ENCODE peak calls at places on chromosomes 3 and 15, in seven cellular contexts. E is fibroblast of mammary gland, L is HFFc6, B is RWPE1, N is heart left ventricle, F is HL-60, D is GM12865. R is an unnamed sample.

GRCh38 chr15:82647835-82648256 is 683 bp upstream of the CPEB1 start:
- DNase-seq in F (no peak), D (peak; percentile 76), E (no peak), L (no peak), N (no peak), B (no peak), R (no peak)

GRCh38 chr3:5096368-5096767 is 25.7 kb upstream of the ARL8B start:
- DNase-seq in L (no peak), E (no peak), F (no peak), D (no peak), B (no peak), N (no peak), R (peak; percentile 3)

GRCh38 chr15:90021108-90021507 is 20.0 kb downstream of the ZNF710 start:
- DNase-seq in N (no peak), B (no peak), E (no peak), F (no peak), L (no peak), D (peak; percentile 41), R (no peak)

GRCh38 chr3:167653750-167654149 is at the start of gene WDR49:
- DNase-seq in E (no peak), F (peak; percentile 64), B (no peak), N (no peak), D (peak; percentile 15), L (no peak), R (no peak)

GRCh38 chr15:40045572-40046217 is 6.7 kb upstream of the SRP14 start:
- DNase-seq in F (no peak), L (no peak), N (no peak), E (no peak), D (peak; percentile 69), B (no peak), R (no peak)

GRCh38 chr3:23728651-23729117 is 77.1 kb upstream of the UBE2E1 start:
- DNase-seq in D (no peak), N (no peak), E (no peak), B (no peak), L (peak; percentile 36), F (no peak), R (no peak)

GRCh38 chr3:107285197-107285596 is 92.0 kb upstream of the CCDC54 start:
- DNase-seq in B (no peak), F (no peak), E (peak; percentile 10), L (peak; percentile 28), D (no peak), N (peak; percentile 20), R (peak; percentile 32)

GRCh38 chr15:59177445-59177728 is 29.3 kb upstream of the LDHAL6B start:
- DNase-seq in N (no peak), L (no peak), B (no peak), F (no peak), E (no peak), D (no peak), R (no peak)

GRCh38 chr3:185824467-185825378 is at the start of gene IGF2BP2:
- DNase-seq in L (peak; percentile 80), E (peak; percentile 68), F (no peak), D (peak; percentile 80), N (peak; percentile 67), B (peak; percentile 65), R (peak; percentile 92)

GRCh38 chr3:17639257-17639656 is 103.2 kb downstream of the TBC1D5 start:
- DNase-seq in N (no peak), L (peak; percentile 56), B (peak; percentile 12), E (peak; percentile 76), D (no peak), F (peak; percentile 11), R (peak; percentile 83)

GRCh38 chr3:85574306-85574705 is 615.5 kb downstream of the CADM2 start:
- DNase-seq in L (no peak), D (no peak), N (no peak), F (no peak), E (no peak), B (no peak), R (peak; percentile 51)

GRCh38 chr3:117995795-117996194 is 1038.9 kb downstream of the IGSF11 start:
- DNase-seq in F (no peak), D (no peak), L (no peak), B (no peak), E (no peak), N (no peak), R (no peak)

GRCh38 chr15:88849376-88850122 is 45.8 kb downstream of the HAPLN3 start:
- DNase-seq in F (no peak), B (no peak), E (peak; percentile 1), L (no peak), N (no peak), D (no peak), R (no peak)

GRCh38 chr3:70737656-70738309 is 425.3 kb upstream of the MDFIC2 start:
- DNase-seq in F (no peak), L (no peak), E (no peak), N (no peak), D (no peak), B (no peak), R (no peak)

GRCh38 chr3:179181021-179181472 is 32.9 kb downstream of the PIK3CA start:
- DNase-seq in L (peak; percentile 17), D (peak; percentile 50), F (no peak), N (no peak), E (peak; percentile 87), B (peak; percentile 13), R (peak; percentile 89)

GRCh38 chr3:31129241-31129640 is 234.8 kb upstream of the GADL1 start:
- DNase-seq in L (no peak), B (no peak), F (no peak), D (peak; percentile 55), E (no peak), N (no peak), R (no peak)

GRCh38 chr15:68767833-68768232 is 52.9 kb downstream of the ANP32A start:
- DNase-seq in L (no peak), F (no peak), N (no peak), E (no peak), D (no peak), B (no peak), R (no peak)

GRCh38 chr15:26665950-26666921 is 106.6 kb downstream of the GABRB3 start:
- DNase-seq in D (no peak), E (no peak), N (no peak), L (no peak), B (no peak), F (no peak), R (no peak)

GRCh38 chr15:96703794-96704550 is 373.5 kb downstream of the NR2F2 start:
- DNase-seq in D (no peak), B (no peak), E (no peak), F (no peak), N (no peak), L (no peak), R (peak; percentile 32)

GRCh38 chr15:74657846-74658245 is 38.0 kb downstream of the EDC3 start:
- DNase-seq in E (peak; percentile 12), D (no peak), F (no peak), B (no peak), L (no peak), N (no peak), R (peak; percentile 48)

GRCh38 chr3:100295089-100295488 is 34.3 kb downstream of the TBC1D23 start:
- DNase-seq in D (no peak), F (no peak), E (no peak), B (no peak), L (no peak), N (no peak), R (no peak)

GRCh38 chr15:85754993-85755392 is 39.7 kb downstream of the KLHL25 start:
- DNase-seq in F (no peak), L (no peak), D (no peak), N (peak; percentile 77), E (no peak), B (no peak), R (peak; percentile 52)

GRCh38 chr3:126116526-126116925 is 32.6 kb upstream of the SLC41A3 start:
- DNase-seq in D (no peak), E (no peak), F (no peak), N (no peak), B (no peak), L (no peak), R (no peak)

GRCh38 chr3:177361042-177361938 is 164.0 kb upstream of the TBL1XR1 start:
- DNase-seq in B (no peak), N (no peak), F (no peak), L (no peak), D (peak; percentile 36), E (no peak), R (no peak)

GRCh38 chr15:89196994-89197393 is 24.4 kb downstream of the RLBP1 start:
- DNase-seq in E (no peak), N (no peak), F (no peak), L (no peak), D (no peak), B (peak; percentile 68), R (no peak)

GRCh38 chr3:190089711-190090110 is 31.0 kb downstream of the P3H2 start:
- DNase-seq in E (peak; percentile 22), N (no peak), D (peak; percentile 95), F (no peak), B (no peak), L (no peak), R (no peak)

GRCh38 chr15:42494998-42495360 is 455 bp upstream of the SNAP23 start:
- DNase-seq in N (peak; percentile 51), B (peak; percentile 57), F (no peak), L (peak; percentile 71), D (no peak), E (peak; percentile 67), R (peak; percentile 86)

GRCh38 chr3:14125193-14126016 is 553 bp downstream of the TMEM43 start:
- DNase-seq in E (peak; percentile 96), N (peak; percentile 72), B (peak; percentile 82), F (peak; percentile 58), D (peak; percentile 56), L (peak; percentile 95), R (peak; percentile 96)
- TF ChIP-seq CTCF in E (peak; percentile 23), N (no peak), B (no peak), F (no peak), D (no peak), L (no peak), R (no peak)

GRCh38 chr3:51705276-51706020 is 1.4 kb upstream of the GRM2 start:
- DNase-seq in N (no peak), B (no peak), D (no peak), F (no peak), E (no peak), L (no peak), R (no peak)
- TF ChIP-seq CTCF in N (no peak), B (no peak), D (no peak), F (no peak), E (no peak), L (no peak), R (no peak)

DNA sequence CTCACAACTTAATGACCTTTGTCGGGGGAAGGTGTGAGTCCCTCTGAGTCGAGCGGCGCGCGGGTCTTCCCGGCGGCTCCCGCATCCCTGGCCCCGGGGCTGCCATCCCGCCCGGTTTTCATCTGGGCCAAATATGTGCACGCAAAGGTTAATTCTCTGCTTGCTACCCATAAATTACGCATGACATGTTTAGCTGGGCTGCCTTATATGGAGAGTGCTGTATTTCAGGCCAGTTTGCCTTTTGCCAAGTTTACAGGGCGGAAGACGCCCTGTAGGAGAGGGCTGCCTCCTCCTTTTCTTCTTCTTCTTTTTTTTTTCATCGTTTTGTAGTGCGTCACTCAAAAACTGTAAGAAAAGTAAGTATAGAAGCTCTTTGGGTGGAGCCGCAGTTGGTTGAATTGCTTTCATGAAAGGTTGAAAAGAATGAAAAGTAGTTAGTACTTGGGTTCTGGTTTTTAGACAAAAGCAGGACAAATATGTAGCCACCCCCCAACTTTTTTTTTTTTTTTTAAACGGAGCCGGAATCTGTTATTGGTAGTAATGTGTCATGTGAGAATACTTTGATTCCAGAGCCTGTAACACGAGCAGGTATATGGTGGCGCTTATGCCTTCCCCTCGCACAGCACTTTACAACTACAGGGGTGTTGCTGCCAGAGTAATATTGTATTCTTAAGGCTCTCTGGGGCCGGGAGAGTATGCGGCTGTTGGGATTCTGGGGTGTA is 855 bp downstream of the MBNL1 start:
- DNase-seq in L (peak; percentile 93), F (no peak), N (peak; percentile 55), B (peak; percentile 40), D (peak; percentile 65), E (peak; percentile 94), R (peak; percentile 91)
- TF ChIP-seq CTCF in L (no peak), F (no peak), N (no peak), B (no peak), D (no peak), E (no peak), R (peak; percentile 1)

GRCh38 chr3:171640520-171641412 is 169.5 kb downstream of the PLD1 start:
- DNase-seq in D (no peak), B (no peak), N (peak; percentile 32), F (no peak), E (peak; percentile 32), L (peak; percentile 30), R (peak; percentile 52)
- TF ChIP-seq CTCF in D (no peak), B (no peak), N (no peak), F (no peak), E (peak; percentile 27), L (peak; percentile 51), R (peak; percentile 23)